ENCODE peak calls at places on chromosome 5, in seven cellular contexts. W is keratinocyte, H is omental fat pad, X is B cell, I is sigmoid colon, Y is IMR-90, A is Calu3. M is an unnamed sample.

GRCh38 chr5:38551020-38552017 is 5.1 kb downstream of the LIFR start:
- DNase-seq in I (no peak), Y (peak; percentile 73), X (no peak), W (no peak), H (no peak), A (peak; percentile 22), M (peak; percentile 7)

GRCh38 chr5:172002840-172003512 is 3.5 kb downstream of the FBXW11 start:
- DNase-seq in X (no peak), W (no peak), Y (no peak), A (no peak), H (no peak), I (no peak), M (peak; percentile 10)

GRCh38 chr5:32511778-32512374 is 67.3 kb upstream of the ZFR start:
- DNase-seq in Y (no peak), A (no peak), W (no peak), H (no peak), X (peak; percentile 34), I (no peak), M (peak; percentile 23)

GRCh38 chr5:168609806-168610482 is 30.8 kb upstream of the PANK3 start:
- DNase-seq in I (no peak), Y (no peak), A (no peak), W (no peak), X (no peak), H (no peak), M (no peak)

GRCh38 chr5:127892467-127893207 is 189.4 kb downstream of the CCDC192 start:
- DNase-seq in X (no peak), H (no peak), I (no peak), Y (peak; percentile 68), A (peak; percentile 55), W (peak; percentile 26), M (no peak)

GRCh38 chr5:73284985-73285384 is 112.0 kb downstream of the TMEM174 start:
- DNase-seq in Y (no peak), I (no peak), H (no peak), W (no peak), A (no peak), X (no peak), M (no peak)

GRCh38 chr5:32710335-32710858 is 724 bp upstream of the NPR3 start:
- DNase-seq in X (no peak), H (no peak), Y (no peak), A (peak; percentile 21), I (peak; percentile 72), W (no peak), M (peak; percentile 5)

GRCh38 chr5:124419531-124419930 is 326.9 kb downstream of the ZNF608 start:
- DNase-seq in X (no peak), W (no peak), I (no peak), Y (no peak), A (no peak), H (no peak), M (no peak)

GRCh38 chr5:3599283-3600105 is 3.9 kb downstream of the IRX1 start:
- DNase-seq in A (no peak), I (no peak), H (no peak), Y (no peak), W (no peak), X (no peak), M (no peak)

GRCh38 chr5:1663186-1663585 is 136.5 kb downstream of the MRPL36 start:
- DNase-seq in W (no peak), X (no peak), A (no peak), H (no peak), Y (no peak), I (peak; percentile 30), M (no peak)

GRCh38 chr5:55220433-55221185 is 6.5 kb downstream of the MCIDAS start:
- DNase-seq in Y (no peak), H (no peak), A (no peak), W (no peak), X (peak; percentile 24), I (no peak), M (peak; percentile 36)

GRCh38 chr5:143133721-143134120 is 269.8 kb downstream of the NR3C1 start:
- DNase-seq in Y (no peak), W (no peak), I (no peak), H (no peak), X (no peak), A (no peak), M (no peak)

GRCh38 chr5:1553642-1554409 is 30.1 kb upstream of the LPCAT1 start:
- DNase-seq in W (no peak), A (no peak), Y (no peak), I (peak; percentile 58), X (no peak), H (no peak), M (no peak)

GRCh38 chr5:169128679-169129078 is 172.3 kb downstream of the SLIT3 start:
- DNase-seq in X (no peak), I (no peak), A (no peak), H (no peak), W (no peak), Y (no peak), M (no peak)

GRCh38 chr5:105283134-105283533 is 1720.5 kb upstream of the NUDT12 start:
- DNase-seq in A (no peak), W (no peak), Y (no peak), H (no peak), X (no peak), I (no peak), M (no peak)

GRCh38 chr5:86986837-86987236 is 280.8 kb upstream of the RASA1 start:
- DNase-seq in I (no peak), A (no peak), X (no peak), H (no peak), W (no peak), Y (no peak), M (no peak)

GRCh38 chr5:35335752-35336151 is 105.5 kb upstream of the PRLR start:
- DNase-seq in H (no peak), I (no peak), Y (no peak), X (no peak), W (no peak), A (no peak), M (no peak)

GRCh38 chr5:64497390-64497789 is 8.4 kb upstream of the RGS7BP start:
- DNase-seq in H (no peak), I (no peak), Y (peak; percentile 28), A (no peak), W (no peak), X (no peak), M (no peak)

GRCh38 chr5:9441610-9442009 is 104.3 kb downstream of the SEMA5A start:
- DNase-seq in I (no peak), H (no peak), Y (peak; percentile 55), X (no peak), A (no peak), W (peak; percentile 57), M (no peak)

GRCh38 chr5:1007221-1007680 is 1.4 kb upstream of the NKD2 start:
- DNase-seq in W (no peak), A (no peak), X (no peak), Y (no peak), I (peak; percentile 62), H (peak; percentile 6), M (no peak)

GRCh38 chr5:94849821-94850736 is 231.6 kb downstream of the SLF1 start:
- DNase-seq in I (no peak), X (peak; percentile 38), W (no peak), H (no peak), Y (peak; percentile 66), A (peak; percentile 19), M (peak; percentile 31)

GRCh38 chr5:74196233-74196632 is 444.3 kb downstream of the ENC1 start:
- DNase-seq in Y (no peak), W (no peak), H (no peak), A (no peak), X (no peak), I (no peak), M (no peak)

GRCh38 chr5:43019293-43019614 is 20.9 kb downstream of the ANXA2R start:
- DNase-seq in W (no peak), I (no peak), A (no peak), X (no peak), Y (no peak), H (no peak), M (no peak)

GRCh38 chr5:80407735-80408474 is at the start of gene ZFYVE16:
- DNase-seq in A (peak; percentile 99), W (peak; percentile 73), I (peak; percentile 99), Y (peak; percentile 96), H (peak; percentile 88), X (peak; percentile 98), M (peak; percentile 97)
- TF ChIP-seq CTCF in A (peak; percentile 27), W (no peak), I (peak; percentile 55), Y (peak; percentile 30), H (no peak), X (peak; percentile 18), M (no peak)

GRCh38 chr5:146904890-146905289 is 26.3 kb upstream of the PPP2R2B start:
- DNase-seq in X (no peak), A (no peak), I (no peak), H (no peak), Y (no peak), W (no peak), M (no peak)

GRCh38 chr5:146910239-146910638 is 31.7 kb upstream of the PPP2R2B start:
- DNase-seq in H (no peak), Y (no peak), A (no peak), X (no peak), W (no peak), I (no peak), M (no peak)

GRCh38 chr5:146903789-146904188 is 25.2 kb upstream of the PPP2R2B start:
- DNase-seq in H (no peak), I (no peak), X (no peak), A (no peak), Y (no peak), W (no peak), M (no peak)

GRCh38 chr5:146909496-146910068 is 31.0 kb upstream of the PPP2R2B start:
- DNase-seq in A (no peak), X (no peak), H (no peak), I (no peak), W (no peak), Y (no peak), M (no peak)

DNA sequence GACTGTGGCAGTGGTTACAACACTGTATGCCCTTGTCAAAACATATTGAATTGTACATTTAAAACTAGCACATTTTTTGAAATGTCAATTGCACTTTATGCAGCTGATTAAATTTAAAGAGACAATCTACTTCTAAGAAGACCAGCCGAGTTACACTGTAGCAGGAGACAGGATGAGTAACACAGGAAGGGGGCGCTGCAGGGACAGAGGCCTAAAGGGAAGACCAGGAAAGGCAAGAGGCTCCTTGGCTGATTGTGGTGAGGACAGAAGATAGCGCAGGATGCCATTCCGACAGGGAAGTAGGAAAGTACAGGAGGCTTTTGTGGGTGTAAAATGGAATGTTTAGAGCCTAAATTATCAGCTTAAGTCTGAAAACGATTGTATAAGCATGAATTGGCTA is 28.2 kb upstream of the PPP2R2B start:
- DNase-seq in Y (no peak), I (no peak), A (peak; percentile 25), W (no peak), H (no peak), X (no peak), M (peak; percentile 4)
- TF ChIP-seq CTCF in Y (no peak), I (no peak), A (peak; percentile 15), W (no peak), H (no peak), X (no peak), M (no peak)

DNA sequence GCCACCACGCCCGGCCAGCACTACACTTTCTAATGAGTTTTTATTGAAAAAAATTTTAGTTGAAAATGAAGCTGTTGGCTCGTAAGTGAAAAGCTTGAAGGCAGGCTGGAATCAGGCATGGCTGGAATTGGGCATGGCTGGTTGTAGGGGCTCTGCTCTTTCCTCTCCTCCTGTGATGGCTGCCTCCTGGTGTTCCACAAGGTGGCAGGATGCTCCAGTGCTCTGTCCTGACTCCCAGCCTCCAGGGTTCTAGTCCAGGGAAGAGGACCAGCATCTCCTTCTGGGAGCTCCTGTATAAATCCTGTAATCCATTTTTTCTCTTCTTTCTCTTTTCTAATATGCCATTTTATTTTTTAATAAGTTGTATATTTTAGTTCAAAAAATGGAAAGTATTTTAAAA is 57.2 kb upstream of the DHFR start:
- DNase-seq in I (no peak), A (peak; percentile 51), H (no peak), W (no peak), Y (peak; percentile 34), X (no peak), M (peak; percentile 12)
- TF ChIP-seq CTCF in I (no peak), A (peak; percentile 41), H (no peak), W (peak; percentile 49), Y (peak; percentile 44), X (no peak), M (peak; percentile 36)

GRCh38 chr5:137497396-137498290 is 1.5 kb downstream of the SPOCK1 start:
- DNase-seq in H (no peak), A (no peak), Y (no peak), W (no peak), I (no peak), X (no peak), M (no peak)
- TF ChIP-seq CTCF in H (no peak), A (no peak), Y (no peak), W (no peak), I (no peak), X (no peak), M (no peak)

M was measured in activated CD8-positive, alpha-beta T cell treated with anti-CD3 and anti-CD28 coated beads for 36 hours.